ENCODE peak calls at places on chromosomes 12 and 14, in four cellular contexts. V, K, E and A are unnamed samples.

GRCh38 chr12:52147367-52147972 is 44.3 kb downstream of the KRT80 start:
- DNase-seq in E (no peak), V (no peak), K (no peak), A (no peak)

GRCh38 chr12:10621278-10621677 is 7.9 kb upstream of the MAGOHB start:
- DNase-seq in E (no peak), V (no peak), K (no peak), A (no peak)

GRCh38 chr12:52155048-52155868 is 36.6 kb downstream of the KRT80 start:
- DNase-seq in E (no peak), K (no peak), V (no peak), A (no peak)

GRCh38 chr12:9404469-9405260 is 196.5 kb upstream of the PZP start:
- DNase-seq in K (no peak), E (peak), V (peak), A (no peak)

GRCh38 chr14:103313704-103314103 is 20.3 kb upstream of the EIF5 start:
- DNase-seq in E (no peak), V (no peak), K (no peak), A (peak)

GRCh38 chr14:51468523-51468922 is 183.2 kb upstream of the FRMD6 start:
- DNase-seq in V (no peak), K (no peak), E (no peak), A (no peak)

GRCh38 chr14:104364830-104365229 is 214.7 kb upstream of the C14orf180 start:
- DNase-seq in K (no peak), V (no peak), E (peak), A (no peak)

GRCh38 chr14:52926994-52927393 is 23.9 kb downstream of the FERMT2 start:
- DNase-seq in K (no peak), V (no peak), E (no peak), A (no peak)

GRCh38 chr12:18837025-18837424 is 99.1 kb downstream of the CAPZA3 start:
- DNase-seq in E (no peak), V (no peak), K (no peak), A (no peak)

GRCh38 chr12:17661250-17661649 is 428.7 kb downstream of the RERGL start:
- DNase-seq in V (no peak), E (no peak), K (no peak), A (no peak)

GRCh38 chr12:110351119-110351518 is 52.4 kb downstream of the ANAPC7 start:
- DNase-seq in K (no peak), V (no peak), E (no peak), A (no peak)

GRCh38 chr14:104972301-104973211 is 5.6 kb downstream of the AHNAK2 start:
- DNase-seq in K (no peak), V (no peak), E (peak), A (no peak)

GRCh38 chr14:50550294-50550693 is 9.7 kb upstream of the ATL1 start:
- DNase-seq in E (no peak), V (no peak), K (no peak), A (no peak)

GRCh38 chr14:38255673-38256357 is at the start of gene CLEC14A:
- DNase-seq in E (peak), K (no peak), V (no peak), A (peak)

GRCh38 chr14:61120576-61120975 is 139.5 kb downstream of the SLC38A6 start:
- DNase-seq in V (no peak), K (no peak), E (no peak), A (no peak)

GRCh38 chr12:93361159-93361919 is 16.4 kb upstream of the NUDT4 start:
- DNase-seq in E (no peak), K (no peak), V (no peak), A (no peak)

GRCh38 chr14:90239139-90239538 is 17.2 kb upstream of the PSMC1 start:
- DNase-seq in K (no peak), V (no peak), E (peak), A (no peak)

GRCh38 chr12:100716949-100717732 is 77.4 kb upstream of the ANO4 start:
- DNase-seq in E (peak), K (no peak), V (no peak), A (no peak)

GRCh38 chr12:105225505-105225904 is 10.5 kb downstream of the APPL2 start:
- DNase-seq in K (no peak), E (no peak), V (no peak), A (no peak)